ENCODE peak calls at places on chromosomes 7 and 10, in eight cellular contexts. One of them, this sample, is unnamed.

GRCh38 chr10:69826789-69827532 is 25.3 kb downstream of the COL13A1 start:
- DNase-seq in ovary: no peak
- DNase-seq in fibroblast of pulmonary artery: no peak
- DNase-seq in fibroblast of lung: no peak
- DNase-seq in AG04450: no peak
- DNase-seq in neural progenitor cell: peak; percentile 59
- DNase-seq in spleen: no peak
- DNase-seq in IMR-90: no peak
- DNase-seq in this sample: no peak

GRCh38 chr10:91589015-91589655 is 43.7 kb downstream of the PPP1R3C start:
- DNase-seq in ovary: no peak
- DNase-seq in fibroblast of pulmonary artery: peak; percentile 66
- DNase-seq in fibroblast of lung: peak; percentile 93
- DNase-seq in AG04450: no peak
- DNase-seq in neural progenitor cell: no peak
- DNase-seq in spleen: no peak
- DNase-seq in IMR-90: peak; percentile 46
- DNase-seq in this sample: peak; percentile 89

GRCh38 chr7:124718032-124718766 is 47.4 kb downstream of the GPR37 start:
- DNase-seq in ovary: no peak
- DNase-seq in fibroblast of pulmonary artery: no peak
- DNase-seq in fibroblast of lung: peak; percentile 58
- DNase-seq in AG04450: peak; percentile 83
- DNase-seq in neural progenitor cell: no peak
- DNase-seq in spleen: no peak
- DNase-seq in IMR-90: peak; percentile 96
- DNase-seq in this sample: no peak

GRCh38 chr7:129434846-129435318 is 650 bp downstream of the STRIP2 start:
- DNase-seq in ovary: peak; percentile 37
- DNase-seq in fibroblast of pulmonary artery: peak; percentile 26
- DNase-seq in fibroblast of lung: peak; percentile 17
- DNase-seq in AG04450: no peak
- DNase-seq in neural progenitor cell: peak; percentile 70
- DNase-seq in spleen: peak; percentile 79
- DNase-seq in IMR-90: peak; percentile 14
- DNase-seq in this sample: no peak

GRCh38 chr7:13829914-13830603 is 159.4 kb downstream of the ETV1 start:
- DNase-seq in ovary: no peak
- DNase-seq in fibroblast of pulmonary artery: peak; percentile 95
- DNase-seq in fibroblast of lung: peak; percentile 97
- DNase-seq in AG04450: peak; percentile 61
- DNase-seq in neural progenitor cell: no peak
- DNase-seq in spleen: no peak
- DNase-seq in IMR-90: peak; percentile 91
- DNase-seq in this sample: peak; percentile 60

GRCh38 chr7:44489955-44490350 is 505 bp downstream of the NUDCD3 start:
- DNase-seq in ovary: no peak
- DNase-seq in fibroblast of pulmonary artery: peak; percentile 31
- DNase-seq in fibroblast of lung: peak; percentile 39
- DNase-seq in AG04450: no peak
- DNase-seq in neural progenitor cell: no peak
- DNase-seq in spleen: no peak
- DNase-seq in IMR-90: peak; percentile 25
- DNase-seq in this sample: peak; percentile 32

GRCh38 chr10:4740471-4740870 is 85.5 kb upstream of the AKR1E2 start:
- DNase-seq in ovary: no peak
- DNase-seq in fibroblast of pulmonary artery: no peak
- DNase-seq in fibroblast of lung: peak; percentile 52
- DNase-seq in AG04450: no peak
- DNase-seq in neural progenitor cell: no peak
- DNase-seq in spleen: no peak
- DNase-seq in IMR-90: peak; percentile 14
- DNase-seq in this sample: no peak

GRCh38 chr10:131513445-131513844 is 201.9 kb upstream of the TCERG1L start:
- DNase-seq in ovary: no peak
- DNase-seq in fibroblast of pulmonary artery: no peak
- DNase-seq in fibroblast of lung: no peak
- DNase-seq in AG04450: no peak
- DNase-seq in neural progenitor cell: no peak
- DNase-seq in spleen: no peak
- DNase-seq in IMR-90: no peak
- DNase-seq in this sample: no peak

GRCh38 chr10:689433-690226 is at the start of gene DIP2C:
- DNase-seq in ovary: peak; percentile 83
- DNase-seq in fibroblast of pulmonary artery: peak; percentile 81
- DNase-seq in fibroblast of lung: peak; percentile 76
- DNase-seq in AG04450: peak; percentile 41
- DNase-seq in neural progenitor cell: peak; percentile 94
- DNase-seq in spleen: no peak
- DNase-seq in IMR-90: peak; percentile 77
- DNase-seq in this sample: peak; percentile 82

GRCh38 chr7:51351661-51352060 is 35.1 kb upstream of the COBL start:
- DNase-seq in ovary: no peak
- DNase-seq in fibroblast of pulmonary artery: no peak
- DNase-seq in fibroblast of lung: no peak
- DNase-seq in AG04450: no peak
- DNase-seq in neural progenitor cell: no peak
- DNase-seq in spleen: no peak
- DNase-seq in IMR-90: no peak
- DNase-seq in this sample: peak; percentile 3

GRCh38 chr7:91367812-91368578 is 103.8 kb downstream of the FZD1 start:
- DNase-seq in ovary: no peak
- DNase-seq in fibroblast of pulmonary artery: no peak
- DNase-seq in fibroblast of lung: no peak
- DNase-seq in AG04450: no peak
- DNase-seq in neural progenitor cell: no peak
- DNase-seq in spleen: no peak
- DNase-seq in IMR-90: no peak
- DNase-seq in this sample: no peak
- H3K4me3 ChIP-seq in ovary: no peak overlapping the region
- H3K4me3 ChIP-seq in fibroblast of pulmonary artery: no peak overlapping the region
- H3K4me3 ChIP-seq in fibroblast of lung: no peak overlapping the region
- H3K4me3 ChIP-seq in AG04450: no peak overlapping the region
- H3K4me3 ChIP-seq in neural progenitor cell: no peak overlapping the region
- H3K4me3 ChIP-seq in spleen: no peak overlapping the region
- H3K4me3 ChIP-seq in IMR-90: no peak overlapping the region
- H3K4me3 ChIP-seq in this sample: no peak overlapping the region

GRCh38 chr10:26861326-26861998 is 704 bp upstream of the ABI1 start:
- DNase-seq in ovary: no peak
- DNase-seq in fibroblast of pulmonary artery: no peak
- DNase-seq in fibroblast of lung: no peak
- DNase-seq in AG04450: no peak
- DNase-seq in neural progenitor cell: no peak
- DNase-seq in spleen: no peak
- DNase-seq in IMR-90: no peak
- DNase-seq in this sample: no peak

GRCh38 chr10:26860026-26860541 is 674 bp downstream of the ABI1 start:
- DNase-seq in ovary: peak; percentile 69
- DNase-seq in fibroblast of pulmonary artery: peak; percentile 76
- DNase-seq in fibroblast of lung: peak; percentile 73
- DNase-seq in AG04450: peak; percentile 6
- DNase-seq in neural progenitor cell: peak; percentile 71
- DNase-seq in spleen: peak; percentile 95
- DNase-seq in IMR-90: peak; percentile 65
- DNase-seq in this sample: peak; percentile 75

GRCh38 chr10:26859241-26860025 is 1.3 kb downstream of the ABI1 start:
- DNase-seq in ovary: no peak
- DNase-seq in fibroblast of pulmonary artery: peak; percentile 25
- DNase-seq in fibroblast of lung: peak; percentile 25
- DNase-seq in AG04450: no peak
- DNase-seq in neural progenitor cell: peak; percentile 20
- DNase-seq in spleen: no peak
- DNase-seq in IMR-90: peak; percentile 38
- DNase-seq in this sample: peak; percentile 12

GRCh38 chr10:26858707-26859034 is 2.1 kb downstream of the ABI1 start:
- DNase-seq in ovary: no peak
- DNase-seq in fibroblast of pulmonary artery: peak; percentile 46
- DNase-seq in fibroblast of lung: peak; percentile 11
- DNase-seq in AG04450: no peak
- DNase-seq in neural progenitor cell: no peak
- DNase-seq in spleen: no peak
- DNase-seq in IMR-90: no peak
- DNase-seq in this sample: no peak

DNA sequence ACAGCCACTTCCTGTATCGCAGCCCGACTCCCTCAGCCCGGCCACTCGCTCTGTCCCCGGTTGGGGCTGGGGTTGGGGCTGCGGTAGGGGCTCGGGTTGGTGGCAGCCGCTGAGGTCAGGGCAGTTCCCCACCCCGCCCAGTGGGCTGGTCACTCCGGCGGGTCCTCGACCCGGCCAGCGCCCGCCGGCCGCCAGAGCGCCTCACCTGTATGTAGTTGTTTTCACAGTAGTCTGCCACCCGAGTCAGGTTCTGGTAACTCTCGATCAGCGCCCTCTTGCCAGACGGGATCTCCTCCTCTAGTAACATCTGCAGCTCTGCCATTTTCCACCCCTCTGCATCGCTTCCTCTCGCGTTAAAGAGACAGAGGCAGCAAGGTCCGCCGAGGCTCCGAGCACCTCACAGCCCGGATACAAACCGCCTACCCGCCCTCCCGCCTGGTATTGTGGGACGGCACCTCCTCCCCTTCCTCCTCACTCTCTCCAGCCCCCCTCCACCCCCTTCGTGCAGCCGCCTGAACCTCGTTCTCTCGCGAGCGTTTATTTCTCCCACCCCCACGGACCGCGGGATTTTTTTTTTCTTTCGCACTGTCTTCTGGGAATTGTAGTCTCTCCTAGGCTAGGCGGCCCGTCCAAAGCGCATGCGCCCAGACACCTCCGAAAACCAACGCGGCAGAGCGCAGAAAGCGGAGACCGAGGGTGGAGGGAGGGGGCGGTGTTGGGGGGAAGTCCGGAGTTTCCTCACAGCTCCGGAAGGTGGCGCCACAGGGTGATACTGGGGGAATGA is at the start of gene ABI1:
- DNase-seq in ovary: peak; percentile 98
- DNase-seq in fibroblast of pulmonary artery: peak; percentile 99
- DNase-seq in fibroblast of lung: peak; percentile 99
- DNase-seq in AG04450: peak; percentile 97
- DNase-seq in neural progenitor cell: peak; percentile 100
- DNase-seq in spleen: peak; percentile 99
- DNase-seq in IMR-90: peak; percentile 98
- DNase-seq in this sample: peak; percentile 98
- TF ChIP-seq CTCF in ovary: no peak
- TF ChIP-seq CTCF in fibroblast of pulmonary artery: peak; percentile 56
- TF ChIP-seq CTCF in fibroblast of lung: peak; percentile 70
- TF ChIP-seq CTCF in AG04450: peak; percentile 75
- TF ChIP-seq CTCF in neural progenitor cell: peak; percentile 72
- TF ChIP-seq CTCF in spleen: peak; percentile 73
- TF ChIP-seq CTCF in IMR-90: peak; percentile 63
- TF ChIP-seq CTCF in this sample: peak; percentile 73

GRCh38 chr10:89963446-89964102 is 262.2 kb downstream of the KIF20B start:
- DNase-seq in ovary: no peak
- DNase-seq in fibroblast of pulmonary artery: no peak
- DNase-seq in fibroblast of lung: no peak
- DNase-seq in AG04450: no peak
- DNase-seq in neural progenitor cell: no peak
- DNase-seq in spleen: no peak
- DNase-seq in IMR-90: no peak
- DNase-seq in this sample: no peak

GRCh38 chr10:89954787-89955566 is 253.6 kb downstream of the KIF20B start:
- DNase-seq in ovary: no peak
- DNase-seq in fibroblast of pulmonary artery: peak; percentile 21
- DNase-seq in fibroblast of lung: peak; percentile 37
- DNase-seq in AG04450: no peak
- DNase-seq in neural progenitor cell: no peak
- DNase-seq in spleen: no peak
- DNase-seq in IMR-90: no peak
- DNase-seq in this sample: no peak

GRCh38 chr10:89959433-89960110 is 258.2 kb downstream of the KIF20B start:
- DNase-seq in ovary: no peak
- DNase-seq in fibroblast of pulmonary artery: no peak
- DNase-seq in fibroblast of lung: peak; percentile 16
- DNase-seq in AG04450: no peak
- DNase-seq in neural progenitor cell: no peak
- DNase-seq in spleen: no peak
- DNase-seq in IMR-90: no peak
- DNase-seq in this sample: no peak
- H3K4me3 ChIP-seq in ovary: no peak overlapping the region
- H3K4me3 ChIP-seq in fibroblast of pulmonary artery: no peak overlapping the region
- H3K4me3 ChIP-seq in fibroblast of lung: no peak overlapping the region
- H3K4me3 ChIP-seq in AG04450: no peak overlapping the region
- H3K4me3 ChIP-seq in neural progenitor cell: no peak overlapping the region
- H3K4me3 ChIP-seq in spleen: no peak overlapping the region
- H3K4me3 ChIP-seq in IMR-90: no peak overlapping the region
- H3K4me3 ChIP-seq in this sample: no peak overlapping the region

DNA sequence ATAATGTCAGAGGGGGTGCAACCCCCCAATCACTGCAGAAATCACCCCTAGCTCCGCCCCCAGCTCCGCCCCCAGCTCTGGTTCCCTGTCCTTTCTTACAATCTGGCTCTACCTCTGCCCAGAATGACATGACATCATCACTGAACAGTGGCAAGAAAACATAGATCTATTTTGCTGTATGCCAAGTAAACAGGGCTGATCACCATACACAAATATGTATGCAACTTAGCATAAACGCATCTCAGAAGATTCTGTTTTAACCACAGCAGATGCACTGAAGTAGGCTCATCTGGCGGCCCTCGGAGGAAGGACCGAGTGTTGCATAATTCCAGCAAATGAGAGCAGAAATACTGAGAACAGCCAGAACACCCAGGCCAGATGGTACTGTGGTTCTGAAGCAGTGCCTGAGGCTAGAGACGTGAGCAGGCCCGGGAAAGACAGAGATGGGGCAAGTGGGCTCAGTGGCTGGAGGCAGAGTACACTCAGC is 293.3 kb upstream of the KLF14 start:
- DNase-seq in ovary: peak; percentile 40
- DNase-seq in fibroblast of pulmonary artery: peak; percentile 39
- DNase-seq in fibroblast of lung: peak; percentile 84
- DNase-seq in AG04450: no peak
- DNase-seq in neural progenitor cell: no peak
- DNase-seq in spleen: no peak
- DNase-seq in IMR-90: peak; percentile 67
- DNase-seq in this sample: peak; percentile 99
- TF ChIP-seq CTCF in ovary: no peak
- TF ChIP-seq CTCF in fibroblast of pulmonary artery: no peak
- TF ChIP-seq CTCF in fibroblast of lung: no peak
- TF ChIP-seq CTCF in AG04450: no peak
- TF ChIP-seq CTCF in neural progenitor cell: no peak
- TF ChIP-seq CTCF in spleen: no peak
- TF ChIP-seq CTCF in IMR-90: no peak
- TF ChIP-seq CTCF in this sample: no peak

This sample was measured in AG10803.